ENCODE peak calls at places on chromosome 1, in seven cellular contexts. L is osteocyte; Y is stimulated activated CD4-positive, alpha-beta T cell treated with anti-CD3 and anti-CD28 coated beads, Interleukin-2, amount 100 ng/mL, for 48 hours; I is HEK293T; G is small intestine; N is left ventricle myocardium superior; X is NCI-H2171. Z is an unnamed sample.

GRCh38 chr1:33903210-33903589 is 39.3 kb downstream of the HMGB4 start:
- DNase-seq in L (peak; percentile 21), Y (no peak), I (no peak), G (no peak), N (no peak), X (no peak), Z (no peak)

GRCh38 chr1:21334214-21335087 is 44.2 kb upstream of the ECE1 start:
- DNase-seq in L (peak; percentile 91), Y (peak; percentile 56), I (peak; percentile 71), G (peak; percentile 67), N (peak; percentile 70), X (no peak), Z (no peak)

GRCh38 chr1:241156231-241156965 is 200.6 kb downstream of the RGS7 start:
- DNase-seq in L (no peak), Y (no peak), I (no peak), G (peak; percentile 94), N (no peak), X (no peak), Z (no peak)

GRCh38 chr1:226653311-226653921 is 85.7 kb downstream of the ITPKB start:
- DNase-seq in L (no peak), Y (no peak), I (no peak), G (peak; percentile 40), N (peak; percentile 14), X (no peak), Z (no peak)

GRCh38 chr1:51482881-51483280 is 36.2 kb downstream of the EPS15 start:
- DNase-seq in L (no peak), Y (no peak), I (no peak), G (no peak), N (no peak), X (no peak), Z (no peak)

GRCh38 chr1:95668165-95668564 is 434.2 kb downstream of the RWDD3 start:
- DNase-seq in L (no peak), Y (no peak), I (no peak), G (no peak), N (no peak), X (no peak), Z (no peak)

GRCh38 chr1:97849350-97850339 is 71.2 kb downstream of the DPYD start:
- DNase-seq in L (no peak), Y (no peak), I (peak; percentile 8), G (peak; percentile 1), N (no peak), X (no peak), Z (no peak)

GRCh38 chr1:33332881-33333280 is 12.0 kb upstream of the A3GALT2 start:
- DNase-seq in L (no peak), Y (no peak), I (no peak), G (no peak), N (no peak), X (no peak), Z (no peak)

GRCh38 chr1:231318568-231318967 is 19.1 kb downstream of the EXOC8 start:
- DNase-seq in L (peak; percentile 60), Y (no peak), I (no peak), G (no peak), N (no peak), X (no peak), Z (no peak)

GRCh38 chr1:147580200-147580557 is 38.9 kb downstream of the BCL9 start:
- DNase-seq in L (no peak), Y (no peak), I (no peak), G (no peak), N (no peak), X (no peak), Z (no peak)

GRCh38 chr1:17624540-17625256 is 85.2 kb downstream of the ARHGEF10L start:
- DNase-seq in L (peak; percentile 88), Y (no peak), I (no peak), G (peak; percentile 56), N (peak; percentile 86), X (no peak), Z (no peak)

GRCh38 chr1:234617135-234617985 is 7.4 kb upstream of the IRF2BP2 start:
- DNase-seq in L (no peak), Y (no peak), I (no peak), G (no peak), N (no peak), X (no peak), Z (no peak)

GRCh38 chr1:58848818-58849411 is 65.1 kb upstream of the JUN start:
- DNase-seq in L (peak; percentile 86), Y (peak; percentile 9), I (no peak), G (peak; percentile 23), N (peak; percentile 71), X (no peak), Z (peak; percentile 25)

GRCh38 chr1:202162418-202163280 is 2.2 kb upstream of the PTPN7 start:
- DNase-seq in L (no peak), Y (no peak), I (no peak), G (peak; percentile 32), N (no peak), X (no peak), Z (no peak)

GRCh38 chr1:9630331-9631081 is 21.0 kb upstream of the PIK3CD start:
- DNase-seq in L (no peak), Y (no peak), I (no peak), G (no peak), N (no peak), X (no peak), Z (no peak)

GRCh38 chr1:17239420-17239819 is 9.5 kb upstream of the PADI3 start:
- DNase-seq in L (no peak), Y (no peak), I (peak; percentile 84), G (peak; percentile 72), N (no peak), X (peak; percentile 74), Z (peak; percentile 45)

GRCh38 chr1:8252266-8252951 is 65.5 kb upstream of the SLC45A1 start:
- DNase-seq in L (no peak), Y (no peak), I (no peak), G (no peak), N (no peak), X (peak; percentile 16), Z (no peak)

GRCh38 chr1:112380356-112380755 is 15.7 kb upstream of the CTTNBP2NL start:
- DNase-seq in L (no peak), Y (no peak), I (no peak), G (no peak), N (no peak), X (no peak), Z (no peak)

GRCh38 chr1:116768416-116768815 is 14.2 kb downstream of the CD2 start:
- DNase-seq in L (no peak), Y (no peak), I (no peak), G (no peak), N (no peak), X (no peak), Z (no peak)

GRCh38 chr1:181062800-181063428 is 25.6 kb upstream of the IER5 start:
- DNase-seq in L (no peak), Y (no peak), I (no peak), G (no peak), N (no peak), X (no peak), Z (no peak)

GRCh38 chr1:90725341-90725960 is 8.3 kb upstream of the BARHL2 start:
- DNase-seq in L (no peak), Y (no peak), I (no peak), G (no peak), N (no peak), X (no peak), Z (no peak)

GRCh38 chr1:47161298-47162040 is 24.2 kb downstream of the CYP4A22 start:
- DNase-seq in L (no peak), Y (no peak), I (no peak), G (no peak), N (no peak), X (no peak), Z (no peak)

GRCh38 chr1:55503663-55504305 is 288.6 kb upstream of the USP24 start:
- DNase-seq in L (no peak), Y (no peak), I (no peak), G (no peak), N (no peak), X (no peak), Z (no peak)

GRCh38 chr1:151711044-151711800 is 5.4 kb downstream of the CELF3 start:
- DNase-seq in L (no peak), Y (no peak), I (no peak), G (no peak), N (no peak), X (no peak), Z (no peak)

GRCh38 chr1:91981996-91982609 is 32.9 kb downstream of the BRDT start:
- DNase-seq in L (no peak), Y (no peak), I (no peak), G (no peak), N (no peak), X (no peak), Z (no peak)

GRCh38 chr1:27152829-27153548 is 1.9 kb downstream of the SLC9A1 start:
- DNase-seq in L (no peak), Y (no peak), I (no peak), G (no peak), N (no peak), X (no peak), Z (no peak)

GRCh38 chr1:63987014-63987630 is 213.3 kb downstream of the ROR1 start:
- DNase-seq in L (no peak), Y (no peak), I (no peak), G (no peak), N (no peak), X (no peak), Z (no peak)

GRCh38 chr1:100868364-100868995 is 26.2 kb downstream of the EXTL2 start:
- DNase-seq in L (no peak), Y (no peak), I (peak; percentile 13), G (peak; percentile 35), N (no peak), X (no peak), Z (peak; percentile 22)

GRCh38 chr1:209809601-209810000 is 3.7 kb upstream of the IRF6 start:
- DNase-seq in L (no peak), Y (no peak), I (no peak), G (no peak), N (no peak), X (no peak), Z (no peak)

GRCh38 chr1:234851450-234852438 is 241.8 kb upstream of the IRF2BP2 start:
- DNase-seq in L (no peak), Y (no peak), I (no peak), G (peak; percentile 45), N (no peak), X (no peak), Z (no peak)

GRCh38 chr1:29964718-29965533 is 728.6 kb downstream of the PTPRU start:
- DNase-seq in L (peak; percentile 81), Y (no peak), I (no peak), G (no peak), N (no peak), X (no peak), Z (no peak)

GRCh38 chr1:202879128-202879527 is 9.8 kb downstream of the RABIF start:
- DNase-seq in L (no peak), Y (no peak), I (no peak), G (no peak), N (no peak), X (no peak), Z (no peak)

GRCh38 chr1:95067069-95067468 is 5.7 kb downstream of the ALG14 start:
- DNase-seq in L (no peak), Y (no peak), I (no peak), G (peak; percentile 10), N (no peak), X (no peak), Z (peak; percentile 71)

GRCh38 chr1:226692868-226693267 is 46.2 kb downstream of the ITPKB start:
- DNase-seq in L (no peak), Y (no peak), I (no peak), G (no peak), N (no peak), X (no peak), Z (no peak)

GRCh38 chr1:218361298-218362065 is 16.3 kb downstream of the TGFB2 start:
- DNase-seq in L (no peak), Y (no peak), I (peak; percentile 20), G (no peak), N (no peak), X (peak; percentile 82), Z (peak; percentile 66)

GRCh38 chr1:7886346-7886745 is 33.5 kb upstream of the UTS2 start:
- DNase-seq in L (no peak), Y (no peak), I (no peak), G (peak; percentile 31), N (no peak), X (no peak), Z (no peak)

GRCh38 chr1:226682841-226683800 is 56.0 kb downstream of the ITPKB start:
- DNase-seq in L (no peak), Y (no peak), I (no peak), G (no peak), N (no peak), X (no peak), Z (no peak)

GRCh38 chr1:35570589-35571137 is 2.5 kb upstream of the TFAP2E start:
- DNase-seq in L (no peak), Y (no peak), I (no peak), G (no peak), N (no peak), X (no peak), Z (no peak)

Z was measured in HepG2.